ENCODE peak calls at places on chromosomes 1 and 21, in five cellular contexts. U is A549, V is adrenal gland, A is HCT116, K is H54. G is an unnamed sample.

GRCh38 chr1:209318302-209319056 is 265.0 kb upstream of the CAMK1G start:
- DNase-seq in V (no peak), U (no peak), K (peak), A (no peak), G (no peak)

GRCh38 chr1:225250432-225250831 is 177.4 kb downstream of the LBR start:
- DNase-seq in K (no peak), V (no peak), U (no peak), A (no peak), G (no peak)

GRCh38 chr1:78101514-78101913 is 55.7 kb downstream of the GIPC2 start:
- DNase-seq in V (peak), A (peak), K (peak), U (peak), G (no peak)

GRCh38 chr1:206911064-206911663 is 10.6 kb downstream of the FCMR start:
- DNase-seq in A (no peak), K (no peak), V (peak), U (peak), G (no peak)

GRCh38 chr21:41243107-41243506 is 73.5 kb upstream of the FAM3B start:
- DNase-seq in U (no peak), K (no peak), A (no peak), V (no peak), G (no peak)

GRCh38 chr1:73065585-73065984 is 783.2 kb upstream of the NEGR1 start:
- DNase-seq in U (no peak), V (no peak), A (no peak), K (no peak), G (no peak)

GRCh38 chr1:7702365-7702764 is 68.7 kb upstream of the VAMP3 start:
- DNase-seq in K (no peak), U (no peak), A (no peak), V (no peak), G (no peak)

GRCh38 chr1:97721221-97721620 is 199.6 kb downstream of the DPYD start:
- DNase-seq in V (no peak), A (no peak), U (no peak), K (no peak), G (no peak)

GRCh38 chr1:24411963-24412362 is 1.6 kb downstream of the STPG1 start:
- DNase-seq in K (no peak), A (no peak), U (no peak), V (no peak), G (no peak)

GRCh38 chr1:208475449-208475848 is 231.3 kb upstream of the PLXNA2 start:
- DNase-seq in V (peak), A (no peak), K (no peak), U (no peak), G (no peak)

GRCh38 chr1:39865762-39866161 is 17.5 kb downstream of the TRIT1 start:
- DNase-seq in U (no peak), K (no peak), V (no peak), A (no peak), G (no peak)

GRCh38 chr21:45175326-45176085 is 101.1 kb downstream of the ADARB1 start:
- DNase-seq in A (no peak), K (no peak), U (no peak), V (no peak), G (no peak)

GRCh38 chr1:1687846-1688245 is 4.7 kb downstream of the SLC35E2B start:
- DNase-seq in A (no peak), V (no peak), K (no peak), U (no peak), G (peak)

GRCh38 chr21:45026066-45026745 is 48.2 kb upstream of the ADARB1 start:
- DNase-seq in V (no peak), A (no peak), K (no peak), U (no peak), G (no peak)

GRCh38 chr1:98277111-98277510 is 356.3 kb upstream of the DPYD start:
- DNase-seq in U (no peak), V (no peak), K (no peak), A (no peak), G (no peak)

GRCh38 chr1:70071597-70071996 is 133.8 kb downstream of the LRRC40 start:
- DNase-seq in V (peak), A (no peak), K (no peak), U (no peak), G (no peak)

GRCh38 chr1:53046930-53047329 is 15.1 kb upstream of the PODN start:
- DNase-seq in V (peak), A (no peak), U (no peak), K (peak), G (no peak)

GRCh38 chr1:42167611-42168396 is 3.3 kb upstream of the GUCA2A start:
- DNase-seq in K (no peak), V (no peak), U (no peak), A (no peak), G (no peak)

GRCh38 chr21:24895885-24896734 is 711.2 kb downstream of the MRPL39 start:
- DNase-seq in U (no peak), A (no peak), V (peak), K (no peak), G (no peak)

GRCh38 chr1:245263701-245264100 is 108.9 kb downstream of the KIF26B start:
- DNase-seq in K (no peak), A (no peak), V (no peak), U (no peak), G (no peak)

GRCh38 chr1:29433830-29434229 is 197.5 kb downstream of the PTPRU start:
- DNase-seq in K (no peak), U (no peak), V (no peak), A (no peak), G (no peak)

GRCh38 chr1:14820320-14821085 is 222.0 kb downstream of the KAZN start:
- DNase-seq in A (no peak), K (no peak), U (no peak), V (no peak), G (no peak)

GRCh38 chr1:10540277-10541005 is 65.7 kb downstream of the PEX14 start:
- DNase-seq in V (peak), K (no peak), U (no peak), A (no peak), G (no peak)

GRCh38 chr1:94389298-94389697 is 28.9 kb upstream of the ABCD3 start:
- DNase-seq in A (no peak), U (no peak), K (no peak), V (no peak), G (no peak)

GRCh38 chr1:6248798-6249731 is 5.1 kb downstream of the HES3 start:
- DNase-seq in V (no peak), A (peak), U (no peak), K (no peak), G (no peak)

GRCh38 chr1:209723265-209723664 is 18.6 kb downstream of the HSD11B1 start:
- DNase-seq in U (no peak), V (no peak), A (no peak), K (no peak), G (no peak)

GRCh38 chr1:172408958-172409357 is 11.5 kb upstream of the C1orf105 start:
- DNase-seq in K (no peak), U (no peak), A (no peak), V (no peak), G (no peak)

GRCh38 chr1:20775700-20776099 is 11.4 kb downstream of the HP1BP3 start:
- DNase-seq in V (no peak), A (no peak), U (no peak), K (no peak), G (no peak)

GRCh38 chr1:115969509-115969908 is 6.8 kb upstream of the SLC22A15 start:
- DNase-seq in A (peak), K (no peak), U (no peak), V (no peak), G (no peak)

GRCh38 chr1:76021816-76022215 is 52.7 kb upstream of the ST6GALNAC3 start:
- DNase-seq in V (no peak), U (no peak), K (no peak), A (no peak), G (no peak)

GRCh38 chr1:204523605-204524215 is 7.5 kb downstream of the MDM4 start:
- DNase-seq in K (no peak), U (no peak), A (peak), V (no peak), G (no peak)

GRCh38 chr1:36831171-36831810 is 203.0 kb downstream of the GRIK3 start:
- DNase-seq in V (no peak), A (no peak), U (no peak), K (no peak), G (no peak)

GRCh38 chr1:28882009-28882628 is 32.2 kb upstream of the EPB41 start:
- DNase-seq in U (peak), A (peak), K (peak), V (peak), G (peak)

GRCh38 chr1:66302810-66303209 is 231.1 kb upstream of the SGIP1 start:
- DNase-seq in K (no peak), U (no peak), V (no peak), A (no peak), G (no peak)

GRCh38 chr1:7470904-7471638 is 300.0 kb upstream of the VAMP3 start:
- DNase-seq in U (peak), V (peak), A (peak), K (peak), G (no peak)

GRCh38 chr1:178944729-178945128 is 73.9 kb upstream of the ANGPTL1 start:
- DNase-seq in V (no peak), U (no peak), A (no peak), K (no peak), G (no peak)

GRCh38 chr1:155197901-155198546 is 9.7 kb downstream of the THBS3 start:
- DNase-seq in K (no peak), U (no peak), V (no peak), A (no peak), G (no peak)

GRCh38 chr1:24878775-24879742 is 51.0 kb downstream of the RUNX3 start:
- DNase-seq in V (no peak), A (no peak), U (no peak), K (no peak), G (no peak)

GRCh38 chr1:232684331-232685105 is 54.6 kb upstream of the SIPA1L2 start:
- DNase-seq in K (peak), A (no peak), V (no peak), U (no peak), G (no peak)
- TF ChIP-seq POLR2A in K (no peak), A (no peak), V (no peak), U (no peak), G (no peak)

GRCh38 chr1:160643138-160643537 is 3.7 kb downstream of the SLAMF1 start:
- DNase-seq in A (no peak), V (no peak), K (no peak), U (no peak), G (no peak)

GRCh38 chr1:160642281-160642644 is 4.6 kb downstream of the SLAMF1 start:
- DNase-seq in U (no peak), K (no peak), V (no peak), A (no peak), G (no peak)

GRCh38 chr1:160645386-160646063 is 1.3 kb downstream of the SLAMF1 start:
- DNase-seq in A (no peak), U (no peak), K (no peak), V (no peak), G (no peak)

GRCh38 chr1:160646192-160646591 is 652 bp downstream of the SLAMF1 start:
- DNase-seq in A (no peak), V (no peak), U (no peak), K (no peak), G (no peak)

GRCh38 chr1:160644399-160644798 is 2.4 kb downstream of the SLAMF1 start:
- DNase-seq in U (no peak), A (no peak), V (no peak), K (no peak), G (no peak)
- TF ChIP-seq POLR2A in U (no peak), A (no peak), V (no peak), K (no peak), G (peak)

GRCh38 chr1:9275161-9275560 is 17.5 kb upstream of the SPSB1 start:
- DNase-seq in V (no peak), A (no peak), U (no peak), K (no peak), G (no peak)
- TF ChIP-seq POLR2A in V (no peak), A (no peak), U (no peak), K (no peak), G (no peak)

DNA sequence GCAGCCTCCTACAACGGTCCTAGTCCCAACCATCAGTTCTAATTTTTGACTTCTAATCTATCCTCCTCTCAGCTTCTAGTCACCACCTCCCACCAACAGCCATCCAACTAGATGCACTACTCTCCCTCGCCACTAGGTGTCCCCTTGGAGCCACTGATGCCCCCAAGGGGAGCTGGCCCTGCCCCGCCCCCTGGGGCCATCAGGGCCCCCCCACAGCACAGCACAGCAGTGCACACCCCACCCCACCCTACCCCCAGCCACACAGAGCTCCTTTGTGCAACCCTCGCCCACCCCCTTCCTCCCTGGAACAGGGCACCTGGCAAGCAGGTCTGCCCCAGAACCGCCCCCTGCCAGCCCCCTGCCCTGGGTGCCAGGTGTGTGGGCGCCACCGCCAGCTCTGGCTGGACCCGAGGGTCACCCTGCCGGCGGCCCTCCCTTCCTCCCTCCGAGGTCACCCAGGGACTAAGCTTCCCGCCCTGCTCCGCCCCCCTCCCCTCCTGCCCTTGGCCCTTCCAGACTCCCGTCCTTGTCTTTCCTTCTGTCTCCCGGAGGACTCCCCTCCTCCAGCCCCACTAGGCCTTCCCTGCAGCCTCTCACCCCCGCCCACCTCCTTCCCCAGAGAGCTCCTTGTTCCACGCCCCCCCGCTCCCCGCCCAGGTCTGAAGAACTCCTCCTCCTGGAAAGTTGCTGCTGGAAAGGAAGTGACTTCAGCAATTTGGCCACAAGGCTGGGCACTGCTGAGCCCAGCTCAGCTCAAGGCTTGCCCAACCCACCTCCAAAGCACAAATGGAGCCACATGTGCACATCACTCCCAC is 47.0 kb downstream of the AHDC1 start:
- DNase-seq in K (peak), A (peak), U (peak), V (peak), G (peak)
- TF ChIP-seq POLR2A in K (no peak), A (no peak), U (peak), V (peak), G (no peak)

DNA sequence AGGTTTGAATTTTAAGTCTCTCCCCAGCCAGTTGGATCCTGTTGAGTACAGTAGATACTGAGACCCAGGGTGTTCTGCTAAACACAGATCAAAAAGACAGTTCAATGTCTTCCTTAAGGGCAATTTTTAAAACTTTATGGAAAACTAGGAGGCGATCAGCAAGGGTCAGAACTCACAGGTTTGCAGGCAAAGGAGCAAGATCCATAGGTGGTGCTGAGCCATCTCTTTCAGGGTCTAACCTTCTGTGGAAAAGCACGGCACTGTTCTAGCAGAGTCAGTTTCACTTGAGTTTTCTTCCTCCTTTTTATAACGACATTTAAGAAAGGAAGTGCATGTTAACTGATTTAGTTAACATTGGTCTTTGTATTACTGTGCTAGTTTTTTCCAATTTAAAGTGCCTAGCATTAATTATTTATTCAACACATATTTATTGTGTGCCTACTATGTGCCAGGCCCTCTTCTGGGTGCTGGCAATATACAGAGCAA is at the start of gene CD84:
- DNase-seq in K (no peak), A (no peak), V (no peak), U (no peak), G (no peak)
- TF ChIP-seq POLR2A in K (no peak), A (no peak), V (no peak), U (no peak), G (peak)

GRCh38 chr1:234545512-234546386 is 64.2 kb downstream of the IRF2BP2 start:
- DNase-seq in A (no peak), K (no peak), U (no peak), V (no peak), G (no peak)
- TF ChIP-seq POLR2A in A (no peak), K (no peak), U (no peak), V (no peak), G (no peak)

G was measured in GM12891.